ENCODE peak calls at places on chromosomes 6 and 20, in four cellular contexts. Q is hypothalamus; Y is activated CD8-positive, alpha-beta T cell treated with anti-CD3 and anti-CD28 coated beads for 36 hours; V is CD8-positive, alpha-beta memory T cell. F is an unnamed sample.

GRCh38 chr6:73942581-73942980 is 246.6 kb downstream of the CD109 start:
- DNase-seq in Q (no peak), V (no peak), Y (no peak), F (no peak)

GRCh38 chr20:16708590-16708989 is 21.2 kb upstream of the SNRPB2 start:
- DNase-seq in Q (no peak), Y (no peak), V (no peak), F (no peak)

GRCh38 chr6:95087394-95088097 is 489.8 kb upstream of the MANEA start:
- DNase-seq in Y (no peak), V (no peak), Q (peak), F (no peak)

GRCh38 chr6:78526432-78526831 is 340.9 kb upstream of the IRAK1BP1 start:
- DNase-seq in Q (no peak), V (no peak), Y (no peak), F (no peak)

GRCh38 chr20:50320910-50321796 is 130.5 kb downstream of the CEBPB start:
- DNase-seq in Q (no peak), V (no peak), Y (peak), F (no peak)

GRCh38 chr20:33811763-33812672 is 870 bp downstream of the CHMP4B start:
- DNase-seq in Y (peak), V (peak), Q (peak), F (peak)

GRCh38 chr6:169991913-169992312 is 240.5 kb downstream of the ERMARD start:
- DNase-seq in V (no peak), Y (no peak), Q (no peak), F (no peak)

GRCh38 chr6:150100745-150101144 is 31.8 kb upstream of the ULBP3 start:
- DNase-seq in Q (no peak), Y (no peak), V (no peak), F (no peak)

GRCh38 chr6:33677153-33677660 is 34.3 kb downstream of the UQCC2 start:
- DNase-seq in Y (no peak), Q (no peak), V (no peak), F (no peak)

GRCh38 chr6:11298651-11299420 is 66.4 kb upstream of the NEDD9 start:
- DNase-seq in V (no peak), Y (peak), Q (no peak), F (no peak)

GRCh38 chr6:166490671-166491500 is 95.6 kb downstream of the RAMACL start:
- DNase-seq in Q (no peak), Y (no peak), V (no peak), F (no peak)

GRCh38 chr6:122845916-122846632 is 57.0 kb downstream of the SMPDL3A start:
- DNase-seq in Q (no peak), V (no peak), Y (no peak), F (no peak)

GRCh38 chr6:168283686-168284025 is 35.9 kb downstream of the DACT2 start:
- DNase-seq in V (no peak), Y (no peak), Q (no peak), F (no peak)

GRCh38 chr6:66390393-66390792 is 683.4 kb upstream of the EYS start:
- DNase-seq in Y (no peak), V (no peak), Q (no peak), F (no peak)

GRCh38 chr6:111976169-111976568 is 77.7 kb upstream of the CCN6 start:
- DNase-seq in Y (no peak), V (no peak), Q (no peak), F (no peak)

GRCh38 chr6:124753001-124753400 is 209.2 kb upstream of the RNF217 start:
- DNase-seq in Q (no peak), Y (no peak), V (no peak), F (no peak)

GRCh38 chr20:53736122-53736756 is 142.6 kb upstream of the ZNF217 start:
- DNase-seq in Y (no peak), Q (no peak), V (no peak), F (no peak)

GRCh38 chr20:48169650-48170049 is 384.4 kb upstream of the SULF2 start:
- DNase-seq in Y (no peak), Q (no peak), V (no peak), F (no peak)

GRCh38 chr6:16731503-16732018 is 29.7 kb downstream of the ATXN1 start:
- DNase-seq in Y (peak), V (no peak), Q (no peak), F (no peak)

GRCh38 chr6:100194535-100194934 is 200.5 kb upstream of the MCHR2 start:
- DNase-seq in Y (no peak), V (no peak), Q (no peak), F (no peak)

GRCh38 chr6:170076466-170077165 is 214.3 kb downstream of the DLL1 start:
- DNase-seq in Y (no peak), V (no peak), Q (no peak), F (no peak)

GRCh38 chr6:15755555-15755954 is 92.7 kb upstream of the DTNBP1 start:
- DNase-seq in Q (no peak), V (no peak), Y (no peak), F (no peak)

GRCh38 chr6:20129290-20130088 is 82.8 kb downstream of the MBOAT1 start:
- DNase-seq in Q (no peak), V (no peak), Y (no peak), F (no peak)

GRCh38 chr6:169232507-169232931 is 21.1 kb downstream of the THBS2 start:
- DNase-seq in V (no peak), Q (no peak), Y (no peak), F (no peak)

GRCh38 chr6:135334169-135334568 is 153.1 kb downstream of the MYB start:
- DNase-seq in V (no peak), Q (no peak), Y (no peak), F (no peak)

GRCh38 chr6:43665376-43665775 is 20.5 kb downstream of the RSPH9 start:
- DNase-seq in Y (no peak), V (no peak), Q (no peak), F (no peak)

GRCh38 chr20:4875578-4876067 is 125.7 kb downstream of the SLC23A2 start:
- DNase-seq in Y (no peak), Q (no peak), V (no peak), F (no peak)

GRCh38 chr20:610130-611046 is at the start of gene TCF15:
- DNase-seq in V (no peak), Q (no peak), Y (peak), F (no peak)

GRCh38 chr6:35370124-35370741 is 27.9 kb downstream of the PPARD start:
- DNase-seq in V (no peak), Q (peak), Y (peak), F (peak)

F was measured in occipital lobe.